ENCODE peak calls at places on chromosomes 7 and 10, in ten cellular contexts. One of them, this sample, is unnamed.

GRCh38 chr10:129760003-129760315 is 204.1 kb downstream of the EBF3 start:
- DNase-seq in gastrocnemius medialis: no peak
- DNase-seq in AG04450: no peak
- DNase-seq in epithelial cell of esophagus: no peak
- DNase-seq in foreskin fibroblast: no peak
- DNase-seq in spleen: peak; percentile 68
- DNase-seq in lower lobe of right lung: peak; percentile 36
- DNase-seq in GM12878: no peak
- DNase-seq in Panc1: no peak
- DNase-seq in fibroblast of the aortic adventitia: no peak
- DNase-seq in this sample: peak; percentile 66

GRCh38 chr7:31119249-31119648 is 67.1 kb downstream of the ADCYAP1R1 start:
- DNase-seq in gastrocnemius medialis: no peak
- DNase-seq in AG04450: no peak
- DNase-seq in epithelial cell of esophagus: no peak
- DNase-seq in foreskin fibroblast: no peak
- DNase-seq in spleen: no peak
- DNase-seq in lower lobe of right lung: no peak
- DNase-seq in GM12878: no peak
- DNase-seq in Panc1: no peak
- DNase-seq in fibroblast of the aortic adventitia: no peak
- DNase-seq in this sample: no peak

GRCh38 chr7:155755026-155755425 is 57.2 kb downstream of the SHH start:
- DNase-seq in gastrocnemius medialis: no peak
- DNase-seq in AG04450: no peak
- DNase-seq in epithelial cell of esophagus: no peak
- DNase-seq in foreskin fibroblast: no peak
- DNase-seq in spleen: no peak
- DNase-seq in lower lobe of right lung: no peak
- DNase-seq in GM12878: no peak
- DNase-seq in Panc1: no peak
- DNase-seq in fibroblast of the aortic adventitia: no peak
- DNase-seq in this sample: no peak

GRCh38 chr7:151575471-151575870 is 55.8 kb upstream of the RHEB start:
- DNase-seq in gastrocnemius medialis: no peak
- DNase-seq in AG04450: no peak
- DNase-seq in epithelial cell of esophagus: no peak
- DNase-seq in foreskin fibroblast: no peak
- DNase-seq in spleen: no peak
- DNase-seq in lower lobe of right lung: no peak
- DNase-seq in GM12878: no peak
- DNase-seq in Panc1: no peak
- DNase-seq in fibroblast of the aortic adventitia: no peak
- DNase-seq in this sample: no peak

GRCh38 chr7:34240450-34240849 is 335.1 kb downstream of the BMPER start:
- DNase-seq in gastrocnemius medialis: no peak
- DNase-seq in AG04450: no peak
- DNase-seq in epithelial cell of esophagus: no peak
- DNase-seq in foreskin fibroblast: no peak
- DNase-seq in spleen: no peak
- DNase-seq in lower lobe of right lung: no peak
- DNase-seq in GM12878: no peak
- DNase-seq in Panc1: no peak
- DNase-seq in fibroblast of the aortic adventitia: peak; percentile 4
- DNase-seq in this sample: no peak

GRCh38 chr7:92916751-92917369 is 80.5 kb upstream of the CDK6 start:
- DNase-seq in gastrocnemius medialis: no peak
- DNase-seq in AG04450: no peak
- DNase-seq in epithelial cell of esophagus: peak; percentile 84
- DNase-seq in foreskin fibroblast: peak; percentile 50
- DNase-seq in spleen: no peak
- DNase-seq in lower lobe of right lung: no peak
- DNase-seq in GM12878: no peak
- DNase-seq in Panc1: no peak
- DNase-seq in fibroblast of the aortic adventitia: peak; percentile 60
- DNase-seq in this sample: no peak

GRCh38 chr7:47480576-47481538 is 101.1 kb downstream of the TNS3 start:
- DNase-seq in gastrocnemius medialis: no peak
- DNase-seq in AG04450: no peak
- DNase-seq in epithelial cell of esophagus: no peak
- DNase-seq in foreskin fibroblast: no peak
- DNase-seq in spleen: no peak
- DNase-seq in lower lobe of right lung: no peak
- DNase-seq in GM12878: peak; percentile 31
- DNase-seq in Panc1: no peak
- DNase-seq in fibroblast of the aortic adventitia: no peak
- DNase-seq in this sample: peak; percentile 30

GRCh38 chr7:132034748-132035416 is 478.5 kb upstream of the PODXL start:
- DNase-seq in gastrocnemius medialis: no peak
- DNase-seq in AG04450: no peak
- DNase-seq in epithelial cell of esophagus: no peak
- DNase-seq in foreskin fibroblast: no peak
- DNase-seq in spleen: no peak
- DNase-seq in lower lobe of right lung: no peak
- DNase-seq in GM12878: no peak
- DNase-seq in Panc1: no peak
- DNase-seq in fibroblast of the aortic adventitia: no peak
- DNase-seq in this sample: no peak

GRCh38 chr7:148854975-148855374 is 29.1 kb downstream of the EZH2 start:
- DNase-seq in gastrocnemius medialis: no peak
- DNase-seq in AG04450: no peak
- DNase-seq in epithelial cell of esophagus: no peak
- DNase-seq in foreskin fibroblast: no peak
- DNase-seq in spleen: no peak
- DNase-seq in lower lobe of right lung: no peak
- DNase-seq in GM12878: no peak
- DNase-seq in Panc1: no peak
- DNase-seq in fibroblast of the aortic adventitia: no peak
- DNase-seq in this sample: no peak

GRCh38 chr7:157903715-157904114 is 566.9 kb downstream of the DNAJB6 start:
- DNase-seq in gastrocnemius medialis: no peak
- DNase-seq in AG04450: no peak
- DNase-seq in epithelial cell of esophagus: no peak
- DNase-seq in foreskin fibroblast: no peak
- DNase-seq in spleen: no peak
- DNase-seq in lower lobe of right lung: no peak
- DNase-seq in GM12878: no peak
- DNase-seq in Panc1: no peak
- DNase-seq in fibroblast of the aortic adventitia: no peak
- DNase-seq in this sample: no peak

GRCh38 chr7:157904866-157905215 is 568.0 kb downstream of the DNAJB6 start:
- DNase-seq in gastrocnemius medialis: no peak
- DNase-seq in AG04450: no peak
- DNase-seq in epithelial cell of esophagus: no peak
- DNase-seq in foreskin fibroblast: no peak
- DNase-seq in spleen: no peak
- DNase-seq in lower lobe of right lung: no peak
- DNase-seq in GM12878: no peak
- DNase-seq in Panc1: no peak
- DNase-seq in fibroblast of the aortic adventitia: no peak
- DNase-seq in this sample: no peak

GRCh38 chr7:157901166-157901565 is 564.4 kb downstream of the DNAJB6 start:
- DNase-seq in gastrocnemius medialis: no peak
- DNase-seq in AG04450: no peak
- DNase-seq in epithelial cell of esophagus: no peak
- DNase-seq in foreskin fibroblast: no peak
- DNase-seq in spleen: no peak
- DNase-seq in lower lobe of right lung: no peak
- DNase-seq in GM12878: no peak
- DNase-seq in Panc1: no peak
- DNase-seq in fibroblast of the aortic adventitia: no peak
- DNase-seq in this sample: no peak

GRCh38 chr7:157904211-157904865 is 567.5 kb downstream of the DNAJB6 start:
- DNase-seq in gastrocnemius medialis: no peak
- DNase-seq in AG04450: no peak
- DNase-seq in epithelial cell of esophagus: no peak
- DNase-seq in foreskin fibroblast: no peak
- DNase-seq in spleen: no peak
- DNase-seq in lower lobe of right lung: no peak
- DNase-seq in GM12878: no peak
- DNase-seq in Panc1: no peak
- DNase-seq in fibroblast of the aortic adventitia: no peak
- DNase-seq in this sample: no peak

DNA sequence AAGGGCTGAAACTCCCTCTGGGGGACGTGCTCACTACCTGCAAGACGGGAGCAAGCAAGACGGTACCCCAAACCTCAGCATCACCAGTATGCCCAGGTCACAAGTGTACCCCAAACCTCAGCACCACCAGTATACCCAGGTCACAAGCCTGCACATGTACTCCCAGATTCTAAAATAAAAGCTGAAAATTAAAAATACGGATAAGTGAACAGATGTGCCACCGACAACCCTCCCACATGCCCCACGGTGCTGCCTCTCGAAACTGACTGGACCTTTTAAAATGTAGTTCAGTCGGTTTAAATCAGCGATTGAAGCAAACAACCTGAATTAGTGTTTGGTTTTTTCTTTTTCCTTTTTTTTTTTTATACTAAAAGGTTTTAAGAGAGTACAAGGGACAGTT is 566.5 kb downstream of the DNAJB6 start:
- DNase-seq in gastrocnemius medialis: no peak
- DNase-seq in AG04450: no peak
- DNase-seq in epithelial cell of esophagus: no peak
- DNase-seq in foreskin fibroblast: no peak
- DNase-seq in spleen: no peak
- DNase-seq in lower lobe of right lung: no peak
- DNase-seq in GM12878: no peak
- DNase-seq in Panc1: no peak
- DNase-seq in fibroblast of the aortic adventitia: no peak
- DNase-seq in this sample: no peak
- H3K4me3 ChIP-seq in gastrocnemius medialis: no peak overlapping the region
- H3K4me3 ChIP-seq in AG04450: no peak overlapping the region
- H3K4me3 ChIP-seq in epithelial cell of esophagus: no peak overlapping the region
- H3K4me3 ChIP-seq in foreskin fibroblast: no peak overlapping the region
- H3K4me3 ChIP-seq in spleen: no peak overlapping the region
- H3K4me3 ChIP-seq in lower lobe of right lung: no peak overlapping the region
- H3K4me3 ChIP-seq in GM12878: no peak overlapping the region
- H3K4me3 ChIP-seq in Panc1: no peak overlapping the region
- H3K4me3 ChIP-seq in fibroblast of the aortic adventitia: no peak overlapping the region
- H3K4me3 ChIP-seq in this sample: no peak overlapping the region

DNA sequence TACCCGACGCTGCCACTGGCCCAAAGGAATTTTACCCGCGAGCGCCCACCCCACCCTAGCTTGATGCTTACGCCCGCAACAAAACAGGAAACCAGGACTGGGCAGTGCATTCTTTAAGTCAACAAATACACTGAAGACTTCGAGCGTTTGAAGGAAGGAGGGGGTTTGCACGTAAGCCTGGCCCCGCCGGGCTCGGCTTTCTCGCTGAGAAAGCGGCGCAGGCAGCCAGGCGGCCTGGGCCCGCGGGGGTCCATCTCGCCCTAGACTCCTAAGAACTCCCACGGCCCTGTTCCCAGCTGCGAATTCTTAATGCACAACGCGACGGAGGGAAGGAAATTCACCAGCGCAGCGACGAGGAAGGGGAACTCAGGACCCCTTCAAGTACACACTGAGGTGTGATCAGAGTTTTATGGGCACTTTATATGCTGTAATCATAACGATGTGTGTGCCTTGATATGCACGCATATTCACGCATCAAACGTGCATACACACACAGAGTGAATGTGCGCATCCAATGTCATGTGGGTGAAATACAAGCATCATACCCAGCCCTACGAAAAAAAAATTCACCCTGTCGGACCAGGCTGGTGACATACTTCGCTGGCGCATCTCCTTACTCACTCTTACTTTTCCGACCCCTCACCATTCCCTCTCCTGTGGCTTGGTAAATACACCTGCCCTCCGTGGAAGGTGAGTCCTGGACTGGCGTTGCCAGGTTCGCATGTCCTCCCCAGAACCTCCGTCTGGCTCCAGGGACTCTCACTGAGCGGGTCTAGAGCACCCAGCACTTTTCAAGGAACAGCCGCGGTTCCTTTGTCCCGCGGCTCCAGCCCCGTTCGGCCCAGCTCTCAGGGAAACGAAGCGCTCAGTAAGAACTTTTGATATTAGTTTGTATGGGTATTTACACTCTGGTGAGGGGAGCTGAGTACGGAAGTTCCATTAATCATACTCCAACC is 5.7 kb upstream of the HOXA13 start:
- DNase-seq in gastrocnemius medialis: no peak
- DNase-seq in AG04450: no peak
- DNase-seq in epithelial cell of esophagus: no peak
- DNase-seq in foreskin fibroblast: no peak
- DNase-seq in spleen: no peak
- DNase-seq in lower lobe of right lung: no peak
- DNase-seq in GM12878: no peak
- DNase-seq in Panc1: no peak
- DNase-seq in fibroblast of the aortic adventitia: no peak
- DNase-seq in this sample: peak; percentile 34
- H3K4me3 ChIP-seq in gastrocnemius medialis: peak overlapping the region; percentile 54
- H3K4me3 ChIP-seq in AG04450: no peak overlapping the region
- H3K4me3 ChIP-seq in epithelial cell of esophagus: no peak overlapping the region
- H3K4me3 ChIP-seq in foreskin fibroblast: peak overlapping the region; percentile 41
- H3K4me3 ChIP-seq in spleen: no peak overlapping the region
- H3K4me3 ChIP-seq in lower lobe of right lung: no peak overlapping the region
- H3K4me3 ChIP-seq in GM12878: no peak overlapping the region
- H3K4me3 ChIP-seq in Panc1: no peak overlapping the region
- H3K4me3 ChIP-seq in fibroblast of the aortic adventitia: no peak overlapping the region
- H3K4me3 ChIP-seq in this sample: no peak overlapping the region

GRCh38 chr7:20787658-20788057 is 972 bp upstream of the SP8 start:
- DNase-seq in gastrocnemius medialis: no peak
- DNase-seq in AG04450: no peak
- DNase-seq in epithelial cell of esophagus: no peak
- DNase-seq in foreskin fibroblast: peak; percentile 4
- DNase-seq in spleen: no peak
- DNase-seq in lower lobe of right lung: no peak
- DNase-seq in GM12878: no peak
- DNase-seq in Panc1: no peak
- DNase-seq in fibroblast of the aortic adventitia: no peak
- DNase-seq in this sample: no peak
- H3K4me3 ChIP-seq in gastrocnemius medialis: peak overlapping the region; percentile 53
- H3K4me3 ChIP-seq in AG04450: no peak overlapping the region
- H3K4me3 ChIP-seq in epithelial cell of esophagus: no peak overlapping the region
- H3K4me3 ChIP-seq in foreskin fibroblast: no peak overlapping the region
- H3K4me3 ChIP-seq in spleen: no peak overlapping the region
- H3K4me3 ChIP-seq in lower lobe of right lung: no peak overlapping the region
- H3K4me3 ChIP-seq in GM12878: no peak overlapping the region
- H3K4me3 ChIP-seq in Panc1: no peak overlapping the region
- H3K4me3 ChIP-seq in fibroblast of the aortic adventitia: no peak overlapping the region
- H3K4me3 ChIP-seq in this sample: no peak overlapping the region

DNA sequence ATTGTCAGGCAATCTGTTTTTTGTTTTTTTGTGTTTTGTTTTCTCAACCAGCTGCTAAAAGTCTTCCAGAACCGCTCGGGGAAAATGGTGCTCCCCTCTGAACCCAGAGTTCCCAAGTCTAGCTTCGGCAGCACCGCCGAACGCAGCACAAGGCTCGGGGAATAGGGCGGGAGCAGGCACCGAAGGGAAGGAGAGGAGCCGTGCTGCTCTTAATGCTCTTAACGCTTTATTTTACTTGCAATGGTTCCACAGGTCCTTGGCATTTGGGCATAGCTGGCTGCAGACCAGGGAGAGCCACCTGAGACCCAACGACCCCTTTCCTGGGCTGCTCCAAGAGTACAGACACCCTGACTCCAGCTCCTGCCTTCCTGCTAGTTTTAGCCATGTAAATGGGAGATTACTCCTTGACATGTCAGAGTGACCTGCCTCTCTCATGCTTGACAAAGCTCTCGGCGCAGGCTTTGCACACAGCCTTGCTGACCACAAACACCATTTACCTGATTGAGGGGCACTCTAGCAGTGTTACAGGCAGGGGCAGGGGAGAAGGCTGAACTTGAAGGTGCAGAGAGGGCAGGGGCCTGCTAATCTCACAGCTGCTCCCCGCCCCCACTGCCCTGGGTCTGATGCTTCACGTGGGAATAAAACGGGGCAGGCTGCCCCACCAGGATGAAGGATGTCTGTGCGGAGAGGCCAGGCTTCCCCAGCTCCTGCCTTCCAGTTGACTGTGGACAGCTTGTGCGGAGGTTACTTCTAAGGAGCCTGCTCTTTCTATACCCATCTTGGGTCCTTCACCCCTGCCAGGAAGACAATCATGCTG is 58.6 kb upstream of the EFCAB10 start:
- DNase-seq in gastrocnemius medialis: no peak
- DNase-seq in AG04450: no peak
- DNase-seq in epithelial cell of esophagus: no peak
- DNase-seq in foreskin fibroblast: no peak
- DNase-seq in spleen: no peak
- DNase-seq in lower lobe of right lung: no peak
- DNase-seq in GM12878: no peak
- DNase-seq in Panc1: no peak
- DNase-seq in fibroblast of the aortic adventitia: no peak
- DNase-seq in this sample: no peak
- H3K4me3 ChIP-seq in gastrocnemius medialis: no peak overlapping the region
- H3K4me3 ChIP-seq in AG04450: no peak overlapping the region
- H3K4me3 ChIP-seq in epithelial cell of esophagus: no peak overlapping the region
- H3K4me3 ChIP-seq in foreskin fibroblast: no peak overlapping the region
- H3K4me3 ChIP-seq in spleen: no peak overlapping the region
- H3K4me3 ChIP-seq in lower lobe of right lung: no peak overlapping the region
- H3K4me3 ChIP-seq in GM12878: no peak overlapping the region
- H3K4me3 ChIP-seq in Panc1: no peak overlapping the region
- H3K4me3 ChIP-seq in fibroblast of the aortic adventitia: no peak overlapping the region
- H3K4me3 ChIP-seq in this sample: no peak overlapping the region

This sample was measured in aorta.